ENCODE peak calls at places on chromosomes 3 and 15, in eight cellular contexts. V, W, E, O, F, U, A and P are unnamed samples.

GRCh38 chr15:29270169-29270955 is 740 bp upstream of the NSMCE3 start:
- DNase-seq in F (peak), W (no peak), E (no peak), U (no peak), V (no peak), A (peak), O (peak), P (peak)

GRCh38 chr3:111246967-111247760 is 175.5 kb downstream of the NECTIN3 start:
- DNase-seq in O (no peak), W (no peak), V (no peak), U (no peak), F (peak), E (no peak), A (peak), P (no peak)

GRCh38 chr15:31269961-31270575 is 56.6 kb upstream of the KLF13 start:
- DNase-seq in O (no peak), U (no peak), W (no peak), E (no peak), F (no peak), V (no peak), A (no peak), P (no peak)

GRCh38 chr3:59737209-59737608 is 687.4 kb upstream of the CFAP20DC start:
- DNase-seq in E (no peak), U (no peak), V (no peak), A (peak), F (no peak), W (no peak), O (no peak), P (no peak)

GRCh38 chr15:60004019-60004845 is at the start of gene FOXB1:
- DNase-seq in U (no peak), W (no peak), O (no peak), A (no peak), E (no peak), V (no peak), F (no peak), P (peak)

GRCh38 chr3:59575113-59576001 is 525.5 kb upstream of the CFAP20DC start:
- DNase-seq in E (peak), F (peak), W (peak), U (peak), O (peak), V (peak), A (peak), P (peak)

GRCh38 chr3:99131876-99132275 is 230.4 kb upstream of the DCBLD2 start:
- DNase-seq in U (no peak), F (no peak), O (no peak), V (no peak), E (no peak), A (no peak), W (no peak), P (no peak)

GRCh38 chr15:37981781-37982180 is 47.3 kb downstream of the TMCO5A start:
- DNase-seq in F (peak), O (peak), U (no peak), W (peak), V (no peak), E (no peak), A (peak), P (no peak)

GRCh38 chr3:37812497-37812896 is 49.2 kb upstream of the CTDSPL start:
- DNase-seq in O (no peak), F (no peak), V (no peak), W (no peak), E (no peak), U (no peak), A (peak), P (no peak)

GRCh38 chr3:58646503-58646902 is 20.1 kb downstream of the FAM3D start:
- DNase-seq in E (no peak), A (no peak), W (no peak), O (no peak), V (no peak), F (peak), U (no peak), P (no peak)

GRCh38 chr3:166844329-166844728 is 535.8 kb downstream of the ZBBX start:
- DNase-seq in O (no peak), U (no peak), W (no peak), V (no peak), A (no peak), F (peak), E (no peak), P (no peak)

GRCh38 chr3:12175844-12176453 is 17.2 kb upstream of the TIMP4 start:
- DNase-seq in V (peak), W (peak), U (no peak), E (no peak), O (peak), A (peak), F (peak), P (peak)

GRCh38 chr3:173826901-173827609 is 429.5 kb downstream of the NLGN1 start:
- DNase-seq in F (no peak), V (no peak), A (peak), U (no peak), W (no peak), E (no peak), O (no peak), P (no peak)

GRCh38 chr3:195542261-195542660 is 864 bp downstream of the PPP1R2 start:
- DNase-seq in F (peak), W (no peak), V (no peak), U (no peak), E (no peak), A (no peak), O (peak), P (peak)

GRCh38 chr3:66037986-66038369 is 740 bp downstream of the MAGI1 start:
- DNase-seq in E (peak), A (no peak), U (no peak), O (peak), W (peak), F (no peak), V (peak), P (peak)

GRCh38 chr3:12508316-12508715 is 24.0 kb downstream of the TSEN2 start:
- DNase-seq in U (no peak), O (no peak), F (peak), A (peak), V (no peak), W (no peak), E (no peak), P (no peak)

GRCh38 chr3:149487598-149488197 is 13.2 kb downstream of the TM4SF4 start:
- DNase-seq in O (peak), F (peak), V (peak), E (no peak), U (no peak), A (no peak), W (peak), P (peak)

GRCh38 chr15:27017168-27017809 is 46.3 kb downstream of the GABRG3 start:
- DNase-seq in W (peak), U (no peak), O (peak), F (peak), V (peak), A (peak), E (no peak), P (no peak)

GRCh38 chr3:13133471-13133981 is 60.3 kb upstream of the IQSEC1 start:
- DNase-seq in U (peak), W (no peak), O (no peak), F (no peak), E (no peak), V (no peak), A (no peak), P (no peak)

GRCh38 chr15:72169921-72170611 is 27.5 kb downstream of the GRAMD2A start:
- DNase-seq in W (no peak), U (no peak), V (no peak), A (no peak), F (no peak), O (no peak), E (peak), P (no peak)

GRCh38 chr3:160665784-160666526 is 11.0 kb upstream of the ARL14 start:
- DNase-seq in E (no peak), F (peak), V (no peak), O (peak), U (no peak), A (peak), W (no peak), P (peak)

GRCh38 chr15:86336051-86336788 is 256.5 kb downstream of the AGBL1 start:
- DNase-seq in V (no peak), F (peak), O (peak), E (no peak), W (no peak), U (no peak), A (peak), P (no peak)

GRCh38 chr3:125186800-125187598 is 25.5 kb downstream of the SLC12A8 start:
- DNase-seq in F (no peak), U (no peak), E (no peak), V (no peak), O (no peak), W (no peak), A (no peak), P (no peak)

GRCh38 chr15:92853222-92853621 is 46.9 kb upstream of the CHD2 start:
- DNase-seq in O (no peak), F (no peak), W (no peak), U (no peak), V (no peak), A (no peak), E (no peak), P (no peak)

GRCh38 chr3:60854762-60855161 is 396.5 kb downstream of the FHIT start:
- DNase-seq in W (no peak), A (peak), F (no peak), E (no peak), O (no peak), V (no peak), U (no peak), P (no peak)

GRCh38 chr3:56783644-56784451 is 17.9 kb downstream of the ARHGEF3 start:
- DNase-seq in O (peak), V (no peak), E (no peak), F (peak), A (peak), W (no peak), U (peak), P (peak)

GRCh38 chr3:103991461-103992115 is 1375.1 kb upstream of the ALCAM start:
- DNase-seq in W (no peak), U (no peak), V (no peak), E (no peak), F (peak), A (peak), O (no peak), P (no peak)

GRCh38 chr3:194888916-194889315 is 203.2 kb downstream of the FAM43A start:
- DNase-seq in E (no peak), U (no peak), A (no peak), W (no peak), O (no peak), F (no peak), V (no peak), P (no peak)

GRCh38 chr3:9970020-9970652 is 16.5 kb downstream of the EMC3 start:
- DNase-seq in V (no peak), E (no peak), W (no peak), U (no peak), O (no peak), A (peak), F (peak), P (no peak)

GRCh38 chr3:107271787-107272387 is 105.4 kb upstream of the CCDC54 start:
- DNase-seq in V (no peak), E (no peak), O (peak), W (no peak), F (peak), U (no peak), A (peak), P (peak)

GRCh38 chr3:141940204-141940776 is 63.8 kb downstream of the ATP1B3 start:
- DNase-seq in F (peak), V (no peak), W (peak), O (no peak), U (no peak), A (peak), E (peak), P (no peak)

GRCh38 chr15:36465304-36465703 is 114.1 kb upstream of the CDIN1 start:
- DNase-seq in A (peak), V (no peak), W (no peak), F (peak), U (no peak), O (no peak), E (no peak), P (no peak)

GRCh38 chr3:64054488-64054887 is 31.2 kb upstream of the PSMD6 start:
- DNase-seq in O (no peak), W (no peak), V (no peak), U (no peak), A (no peak), F (no peak), E (no peak), P (no peak)

GRCh38 chr15:80228959-80229610 is 22.9 kb downstream of the CTXND1 start:
- DNase-seq in W (no peak), U (no peak), O (no peak), E (no peak), V (no peak), A (peak), F (peak), P (no peak)

GRCh38 chr15:51600114-51600513 is 22.5 kb downstream of the DMXL2 start:
- DNase-seq in V (no peak), O (no peak), A (peak), E (no peak), U (no peak), W (no peak), F (peak), P (no peak)

GRCh38 chr15:98807262-98807661 is 158.9 kb downstream of the IGF1R start:
- DNase-seq in E (no peak), V (no peak), W (no peak), O (no peak), F (no peak), A (peak), U (no peak), P (no peak)

GRCh38 chr3:88369337-88369736 is 219.6 kb downstream of the C3orf38 start:
- DNase-seq in A (no peak), U (no peak), F (no peak), O (no peak), E (no peak), W (no peak), V (no peak), P (no peak)

GRCh38 chr3:193816656-193817311 is 223.8 kb downstream of the OPA1 start:
- DNase-seq in W (peak), F (no peak), V (peak), E (peak), U (no peak), A (peak), O (no peak), P (no peak)

GRCh38 chr3:66822059-66823009 is 175.8 kb upstream of the KBTBD8 start:
- DNase-seq in O (peak), V (peak), W (peak), A (peak), F (peak), E (no peak), U (peak), P (peak)

GRCh38 chr3:86788371-86788770 is 202.6 kb downstream of the VGLL3 start:
- DNase-seq in A (peak), U (no peak), O (no peak), V (no peak), E (no peak), F (no peak), W (no peak), P (no peak)

GRCh38 chr3:86793786-86794185 is 197.2 kb downstream of the VGLL3 start:
- DNase-seq in E (no peak), V (no peak), F (peak), W (no peak), O (no peak), A (peak), U (no peak), P (no peak)

GRCh38 chr3:86787091-86787490 is 203.9 kb downstream of the VGLL3 start:
- DNase-seq in A (peak), E (no peak), F (peak), U (no peak), W (no peak), O (no peak), V (no peak), P (no peak)

GRCh38 chr3:86794336-86795065 is 196.4 kb downstream of the VGLL3 start:
- DNase-seq in F (no peak), U (no peak), O (no peak), E (no peak), A (peak), W (no peak), V (no peak), P (no peak)

DNA sequence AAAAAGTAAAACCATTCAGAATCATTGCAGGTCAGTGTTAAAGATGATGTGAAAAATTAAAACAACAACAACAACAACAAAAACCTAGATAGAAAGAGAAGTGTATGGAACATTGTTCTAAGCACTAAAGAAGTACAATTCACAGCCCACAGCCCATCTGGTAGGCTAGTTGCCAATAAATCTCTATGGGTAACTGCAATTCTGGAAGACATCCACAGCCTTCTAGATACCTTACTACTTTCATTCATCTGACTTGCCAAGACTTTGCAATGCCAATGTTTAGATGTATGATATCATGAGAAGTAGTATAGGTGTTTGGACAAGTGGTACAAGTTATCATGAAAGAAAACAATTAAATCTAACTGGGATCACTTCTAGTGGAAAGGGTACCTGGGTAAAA is 198.6 kb downstream of the VGLL3 start:
- DNase-seq in U (no peak), V (no peak), W (no peak), A (peak), O (no peak), F (peak), E (no peak), P (no peak)
- TF ChIP-seq CTCF in U (no peak), V (no peak), W (no peak), A (no peak), O (no peak), F (no peak), E (no peak), P (no peak)

GRCh38 chr15:78000927-78001249 is 76.6 kb downstream of the TBC1D2B start:
- DNase-seq in A (no peak), W (no peak), E (no peak), O (no peak), F (no peak), U (no peak), V (no peak), P (no peak)

GRCh38 chr15:78001656-78002055 is 75.9 kb downstream of the TBC1D2B start:
- DNase-seq in V (no peak), U (no peak), O (no peak), E (no peak), A (no peak), F (no peak), W (no peak), P (no peak)

GRCh38 chr15:77998592-77998991 is 78.9 kb downstream of the TBC1D2B start:
- DNase-seq in W (no peak), E (no peak), F (no peak), U (no peak), A (no peak), V (no peak), O (no peak), P (no peak)

GRCh38 chr15:77999486-77999885 is 78.0 kb downstream of the TBC1D2B start:
- DNase-seq in F (no peak), E (no peak), W (no peak), V (no peak), U (no peak), A (no peak), O (no peak), P (no peak)

DNA sequence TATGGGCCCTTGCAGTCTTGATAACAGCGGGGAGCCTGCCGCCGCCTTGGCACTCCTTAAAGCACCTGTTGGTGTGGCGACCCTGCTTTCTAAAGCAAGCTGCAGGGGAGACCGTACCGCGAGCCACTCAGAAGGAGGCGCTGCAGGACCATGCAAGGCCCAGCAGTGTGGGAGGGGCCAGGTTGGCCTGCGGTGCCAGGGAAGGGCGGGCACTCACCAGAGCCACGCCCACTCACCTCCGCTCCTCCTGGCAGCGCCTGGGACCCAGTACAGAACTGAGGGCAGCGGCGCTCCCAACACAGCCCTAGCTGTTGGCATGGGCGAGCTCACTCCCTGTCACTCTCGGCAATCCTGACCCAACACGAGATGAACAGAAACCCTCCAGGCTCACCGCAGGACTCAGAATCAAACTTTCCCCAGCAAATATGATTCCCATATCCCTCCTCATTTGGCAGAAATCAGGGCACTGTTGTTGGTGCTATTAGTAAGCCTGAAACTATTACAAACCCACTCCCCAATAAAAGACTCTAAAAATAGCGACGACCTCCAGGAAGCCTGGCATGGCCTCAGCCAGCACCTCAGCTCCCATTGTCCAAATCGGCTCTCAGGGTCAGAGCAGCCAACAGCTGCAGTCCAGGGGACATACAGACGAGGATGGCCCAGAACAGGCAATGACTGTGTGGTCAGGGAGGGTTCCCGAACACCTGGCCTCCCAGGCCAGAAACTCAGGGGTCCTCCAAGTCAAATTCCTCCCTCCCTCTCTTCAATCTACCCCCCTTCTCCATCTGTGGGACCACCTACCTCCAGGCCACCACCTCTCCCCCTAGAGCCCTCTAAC is 77.2 kb downstream of the TBC1D2B start:
- DNase-seq in A (peak), O (peak), W (peak), F (peak), U (peak), V (peak), E (peak), P (peak)
- TF ChIP-seq CTCF in A (peak), O (peak), W (peak), F (peak), U (peak), V (peak), E (peak), P (peak)

GRCh38 chr3:61964566-61964965 is 403.2 kb downstream of the PTPRG start:
- DNase-seq in E (no peak), A (peak), U (no peak), O (no peak), F (no peak), V (no peak), W (no peak), P (no peak)

GRCh38 chr3:61965770-61966131 is 404.4 kb downstream of the PTPRG start:
- DNase-seq in A (no peak), V (no peak), F (no peak), W (no peak), O (no peak), U (no peak), E (no peak), P (no peak)

GRCh38 chr3:61967937-61968336 is 405.4 kb downstream of the FEZF2 start:
- DNase-seq in F (no peak), O (no peak), A (no peak), E (no peak), V (no peak), U (no peak), W (no peak), P (no peak)

GRCh38 chr3:61967019-61967418 is 405.6 kb downstream of the PTPRG start:
- DNase-seq in V (no peak), F (no peak), W (no peak), U (no peak), E (no peak), A (no peak), O (no peak), P (no peak)

GRCh38 chr3:61966200-61966599 is 404.8 kb downstream of the PTPRG start:
- DNase-seq in A (no peak), O (no peak), W (no peak), V (no peak), E (no peak), U (no peak), F (no peak), P (no peak)
- TF ChIP-seq CTCF in A (no peak), O (no peak), W (no peak), V (no peak), E (no peak), U (no peak), F (no peak), P (no peak)

DNA sequence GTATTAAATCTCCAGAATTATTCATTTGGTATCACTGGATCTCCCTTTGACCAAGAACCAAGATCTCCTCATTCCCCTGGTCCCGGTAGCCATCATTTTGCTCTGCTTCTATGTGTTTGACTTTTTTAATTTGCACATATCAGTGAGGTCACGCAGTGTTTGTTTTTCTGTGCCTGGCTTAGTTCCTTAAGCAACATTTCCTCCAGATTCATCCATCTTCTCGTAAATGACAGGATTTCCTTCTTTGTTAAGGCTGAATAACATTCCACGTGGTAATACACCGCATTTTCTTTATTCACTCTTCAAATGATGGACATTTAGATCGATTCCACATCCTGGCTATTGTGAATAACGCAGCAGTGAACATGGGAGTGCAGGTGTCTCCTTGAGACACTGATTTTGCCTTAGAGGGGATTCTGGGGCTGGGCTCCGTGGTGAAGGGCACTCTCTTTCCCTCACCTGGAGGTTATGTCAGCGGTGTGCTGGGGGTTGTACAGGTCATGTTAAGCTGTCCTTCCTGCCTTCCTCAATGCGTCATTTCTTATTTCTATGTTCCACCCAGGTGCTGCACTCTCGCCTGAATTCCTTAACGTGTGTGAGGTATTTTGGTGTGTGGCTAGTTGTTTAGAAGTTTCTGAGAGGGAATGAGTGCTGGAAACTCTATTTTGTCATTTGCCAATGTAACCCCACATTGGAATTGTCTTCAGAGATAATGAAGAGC is 212.2 kb downstream of the LPP start:
- DNase-seq in W (no peak), E (no peak), F (peak), A (no peak), U (no peak), V (no peak), O (no peak), P (no peak)
- TF ChIP-seq CTCF in W (no peak), E (no peak), F (no peak), A (no peak), U (no peak), V (no peak), O (no peak), P (no peak)